ENCODE peak calls at places on chromosomes 3 and 15, in four cellular contexts. N is neuronal stem cell, L is mesenchymal stem cell, D is H1. H is an unnamed sample.

GRCh38 chr3:188220097-188220788 is 66.3 kb downstream of the LPP start:
- DNase-seq in N (no peak), L (peak), D (no peak), H (no peak)

GRCh38 chr3:24086597-24087369 is 141.7 kb downstream of the NR1D2 start:
- DNase-seq in N (peak), L (peak), D (no peak), H (no peak)

GRCh38 chr3:47299396-47300318 is 16.9 kb downstream of the KLHL18 start:
- DNase-seq in N (no peak), L (no peak), D (no peak), H (no peak)

GRCh38 chr3:107727102-107727501 is 204.3 kb downstream of the BBX start:
- DNase-seq in N (no peak), L (no peak), D (no peak), H (no peak)

GRCh38 chr3:51953445-51953844 is 1.7 kb upstream of the GPR62 start:
- DNase-seq in N (no peak), L (peak), D (no peak), H (no peak)

GRCh38 chr15:81000144-81000625 is 538 bp upstream of the TLNRD1 start:
- DNase-seq in N (no peak), L (no peak), D (no peak), H (no peak)

GRCh38 chr15:58539548-58539947 is 107.8 kb downstream of the LIPC start:
- DNase-seq in N (no peak), L (no peak), D (no peak), H (no peak)

GRCh38 chr15:67185621-67186225 is 68.7 kb downstream of the AAGAB start:
- DNase-seq in N (no peak), L (no peak), D (no peak), H (no peak)

GRCh38 chr15:35958021-35958420 is 412.1 kb upstream of the DPH6 start:
- DNase-seq in N (no peak), L (no peak), D (no peak), H (no peak)

GRCh38 chr3:40971191-40972168 is 227.8 kb upstream of the CTNNB1 start:
- DNase-seq in N (no peak), L (peak), D (no peak), H (no peak)

GRCh38 chr15:49492834-49493233 is 69.8 kb downstream of the FGF7 start:
- DNase-seq in N (no peak), L (peak), D (no peak), H (no peak)

GRCh38 chr3:141336672-141337522 is 31.4 kb upstream of the ZBTB38 start:
- DNase-seq in N (no peak), L (peak), D (no peak), H (no peak)

GRCh38 chr15:65952425-65953053 is 83.2 kb downstream of the RAB11A start:
- DNase-seq in N (peak), L (peak), D (no peak), H (peak)

GRCh38 chr15:32060706-32061105 is 30.4 kb downstream of the CHRNA7 start:
- DNase-seq in N (no peak), L (no peak), D (no peak), H (no peak)

GRCh38 chr15:52805351-52806283 is 15.5 kb upstream of the ONECUT1 start:
- DNase-seq in N (peak), L (no peak), D (no peak), H (peak)

GRCh38 chr15:77525411-77525811 is 104.7 kb downstream of the HMG20A start:
- DNase-seq in N (no peak), L (no peak), D (no peak), H (no peak)
- H2AK5ac ChIP-seq in N (peak), L (peak), D (no peak), H (no peak)

GRCh38 chr15:98904466-98905048 is 103.0 kb downstream of the PGPEP1L start:
- DNase-seq in N (no peak), L (peak), D (no peak), H (peak)
- H2BK12ac ChIP-seq in N (no peak), L (peak), D (no peak), H (no peak)

DNA sequence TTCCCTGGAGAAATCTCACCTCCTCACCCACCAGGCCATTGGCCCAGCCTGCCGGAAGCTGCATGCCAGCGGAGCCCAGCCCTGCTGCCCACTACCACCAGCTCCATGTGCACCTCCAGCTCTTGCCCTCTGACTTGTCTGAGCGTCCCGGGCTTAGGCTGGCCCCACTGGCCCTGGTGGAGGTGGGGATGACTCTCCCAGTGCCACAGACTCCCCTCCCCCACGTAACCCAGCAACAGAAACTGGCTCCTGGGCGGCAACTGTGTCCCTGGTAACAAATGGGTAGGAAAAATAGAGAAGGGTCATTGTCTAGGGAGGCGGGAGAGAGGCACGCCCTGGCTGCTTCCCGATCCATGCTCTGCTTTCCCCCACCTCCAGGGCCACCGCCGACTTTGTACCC is 11.0 kb upstream of the SEMA3B start:
- DNase-seq in N (no peak), L (no peak), D (no peak), H (no peak)
- H3K27ac ChIP-seq in N (peak), L (no peak), D (no peak), H (no peak)

DNA sequence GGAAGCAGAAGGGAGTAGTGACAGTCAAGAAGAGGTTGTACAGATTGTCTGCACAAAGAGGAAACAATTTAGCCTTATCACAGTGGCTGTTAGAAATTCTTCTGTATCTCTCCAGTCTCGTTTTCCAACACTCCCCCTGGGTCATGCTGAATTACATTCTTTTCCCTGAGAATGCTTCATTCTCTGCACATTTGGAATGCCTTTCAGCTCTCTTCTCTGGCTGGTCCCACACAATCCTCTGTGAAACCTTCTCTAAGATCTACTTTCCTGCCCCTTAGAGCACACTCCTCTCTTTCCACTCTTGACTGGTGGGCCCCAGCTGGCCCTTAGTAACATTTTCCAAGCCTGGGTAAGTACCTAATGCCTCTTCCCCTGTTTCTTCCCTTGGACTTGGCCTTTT is 25.5 kb downstream of the HMCES start:
- DNase-seq in N (no peak), L (peak), D (no peak), H (no peak)
- H2AK5ac ChIP-seq in N (peak), L (no peak), D (no peak), H (no peak)

GRCh38 chr15:91813924-91814323 is 39.6 kb upstream of the SLCO3A1 start:
- DNase-seq in N (no peak), L (no peak), D (no peak), H (no peak)
- H2BK12ac ChIP-seq in N (no peak), L (no peak), D (no peak), H (no peak)

DNA sequence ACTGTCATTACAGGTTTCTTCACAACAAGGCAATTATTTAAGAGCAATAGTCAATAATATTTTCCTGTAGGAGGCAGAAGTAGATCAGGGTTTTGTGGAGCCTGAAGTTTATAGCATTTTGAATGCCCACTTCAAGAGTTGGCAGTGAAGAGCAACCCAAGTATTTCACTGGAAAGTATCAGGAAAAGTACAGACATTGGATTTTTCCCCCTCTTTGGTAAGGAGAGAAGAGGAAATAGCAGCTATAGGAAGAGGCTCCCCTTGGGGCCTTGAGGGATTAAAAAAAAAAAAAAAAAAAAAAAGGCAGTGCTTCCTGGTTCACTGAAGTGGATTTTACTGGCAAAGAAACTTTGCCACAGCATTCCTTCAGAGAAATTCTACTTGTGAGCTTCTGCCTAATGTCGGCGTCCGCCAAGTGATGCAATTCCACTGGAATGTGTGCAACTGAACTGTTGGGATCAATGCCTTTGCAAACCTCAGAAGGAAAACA is 5.7 kb upstream of the CNTN6 start:
- DNase-seq in N (no peak), L (peak), D (no peak), H (no peak)
- H3K27ac ChIP-seq in N (no peak), L (peak), D (no peak), H (no peak)

DNA sequence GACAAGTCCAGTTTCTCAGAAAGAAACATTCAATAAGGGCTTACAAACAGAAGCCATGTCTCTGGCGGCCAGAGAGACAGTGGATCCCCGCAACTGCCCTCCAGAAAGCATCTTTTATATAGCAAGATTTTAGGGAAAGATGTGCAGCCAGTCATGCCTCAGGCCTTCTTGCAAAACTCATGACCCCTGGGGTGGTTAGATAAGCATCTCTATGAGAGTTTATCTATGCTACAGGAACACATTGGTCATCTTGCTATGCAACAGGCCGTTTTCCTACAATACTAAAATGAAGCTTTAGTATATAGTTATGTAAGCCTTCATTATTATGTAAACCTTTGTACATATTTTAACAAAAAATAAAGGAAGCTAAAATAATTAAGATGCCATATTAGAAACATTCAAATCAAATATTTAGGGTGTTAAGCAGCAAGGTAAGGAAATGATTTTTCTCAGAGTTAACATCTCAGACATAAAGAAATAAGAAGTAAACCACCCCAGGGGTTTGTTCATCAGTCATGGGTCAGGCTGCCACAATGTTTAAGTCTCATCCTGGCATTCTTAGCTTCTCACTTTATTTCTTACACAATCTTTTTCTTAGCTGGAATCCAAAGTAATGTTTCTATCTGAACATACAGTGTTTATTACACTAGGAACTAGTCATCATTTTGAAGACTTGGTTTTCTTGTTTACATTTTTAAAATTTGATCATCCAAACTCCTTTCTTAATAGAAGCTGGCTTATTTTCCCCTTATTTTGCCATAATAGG is 6.3 kb upstream of the FSIP1 start:
- DNase-seq in N (no peak), L (peak), D (no peak), H (no peak)
- H2AK5ac ChIP-seq in N (no peak), L (peak), D (no peak), H (no peak)

GRCh38 chr3:178084938-178085816 is 451.1 kb upstream of the KCNMB2 start:
- DNase-seq in N (peak), L (peak), D (peak), H (peak)
- H2BK12ac ChIP-seq in N (no peak), L (peak), D (peak), H (no peak)

DNA sequence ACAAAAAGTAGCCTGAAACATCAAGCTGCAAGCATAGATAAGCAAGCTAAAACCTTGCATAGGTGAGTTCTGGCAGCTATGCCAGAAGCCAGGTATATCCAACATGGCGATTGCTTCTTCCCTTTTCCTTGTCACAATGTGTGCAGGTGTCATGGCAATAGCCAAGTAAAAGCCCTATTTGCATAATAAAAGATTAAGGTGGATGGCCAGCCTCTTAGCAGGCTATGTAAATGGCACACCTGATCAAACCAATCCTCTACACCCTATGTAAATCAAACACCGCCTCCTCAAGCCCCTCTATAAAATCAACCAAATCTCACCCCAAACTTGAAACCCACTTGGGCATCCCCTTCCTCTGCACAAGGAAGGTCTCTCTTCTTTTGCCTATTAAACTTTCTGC is 366.8 kb downstream of the VGLL3 start:
- DNase-seq in N (no peak), L (no peak), D (no peak), H (no peak)
- H3K27ac ChIP-seq in N (no peak), L (no peak), D (no peak), H (no peak)

H was measured in H9.